ENCODE peak calls at places on chromosomes 16 and 17, in four cellular contexts. X, L, V and N are unnamed samples.

GRCh38 chr17:57279432-57279831 is 23.1 kb downstream of the MSI2 start:
- DNase-seq in V (no peak), X (no peak), L (no peak), N (no peak)

GRCh38 chr16:10182186-10182683 is at the start of gene GRIN2A:
- DNase-seq in V (no peak), X (no peak), L (no peak), N (no peak)

GRCh38 chr16:1169285-1170075 is 16.6 kb downstream of the CACNA1H start:
- DNase-seq in V (no peak), X (no peak), L (no peak), N (no peak)

GRCh38 chr17:77881545-77881944 is 77.0 kb upstream of the TNRC6C start:
- DNase-seq in X (peak), L (peak), V (peak), N (no peak)

GRCh38 chr17:55284001-55284884 is 19.5 kb downstream of the HLF start:
- DNase-seq in X (no peak), V (no peak), L (no peak), N (no peak)

GRCh38 chr17:42653179-42654124 is 5.6 kb upstream of the TUBG2 start:
- DNase-seq in X (peak), L (no peak), V (peak), N (no peak)

GRCh38 chr17:77887464-77888241 is 70.8 kb upstream of the TNRC6C start:
- DNase-seq in V (peak), L (peak), X (peak), N (no peak)

GRCh38 chr17:81337449-81337848 is 42.3 kb upstream of the SLC38A10 start:
- DNase-seq in X (no peak), L (peak), V (no peak), N (no peak)

GRCh38 chr16:61820398-61820797 is 215.8 kb downstream of the CDH8 start:
- DNase-seq in V (peak), L (no peak), X (peak), N (no peak)

GRCh38 chr17:58136669-58137279 is 11.4 kb upstream of the OR4D1 start:
- DNase-seq in X (no peak), V (peak), L (no peak), N (no peak)

GRCh38 chr17:56313201-56313600 is 159.9 kb downstream of the ANKFN1 start:
- DNase-seq in X (no peak), L (peak), V (no peak), N (no peak)

GRCh38 chr16:1980026-1980769 is 1.1 kb downstream of the NOXO1 start:
- DNase-seq in V (no peak), X (no peak), L (no peak), N (no peak)

GRCh38 chr16:52618753-52619497 is 72.0 kb upstream of the TOX3 start:
- DNase-seq in L (no peak), X (no peak), V (no peak), N (no peak)

GRCh38 chr17:44465276-44465675 is 37.9 kb downstream of the GPATCH8 start:
- DNase-seq in V (no peak), L (no peak), X (no peak), N (no peak)

GRCh38 chr17:66426397-66427033 is 124.1 kb downstream of the PRKCA start:
- DNase-seq in X (peak), L (no peak), V (peak), N (no peak)

GRCh38 chr16:4081577-4082021 is 34.6 kb downstream of the ADCY9 start:
- DNase-seq in X (no peak), V (peak), L (no peak), N (no peak)

GRCh38 chr16:59719121-59719520 is 985.0 kb upstream of the GOT2 start:
- DNase-seq in L (no peak), V (no peak), X (no peak), N (no peak)

GRCh38 chr17:30153463-30153862 is 36.8 kb downstream of the NSRP1 start:
- DNase-seq in V (no peak), X (no peak), L (no peak), N (no peak)

GRCh38 chr17:35795871-35796265 is 427 bp upstream of the MMP28 start:
- DNase-seq in L (no peak), X (no peak), V (no peak), N (no peak)

GRCh38 chr16:10971560-10971961 is 27.2 kb downstream of the CLEC16A start:
- DNase-seq in V (peak), X (peak), L (no peak), N (peak)

GRCh38 chr17:20063665-20064648 is 54.8 kb downstream of the SPECC1 start:
- DNase-seq in L (no peak), V (peak), X (peak), N (no peak)

GRCh38 chr17:17075037-17075755 is 32.9 kb downstream of the MPRIP start:
- DNase-seq in X (peak), L (peak), V (peak), N (no peak)

GRCh38 chr17:9386401-9386800 is 189.2 kb downstream of the STX8 start:
- DNase-seq in L (no peak), V (no peak), X (no peak), N (no peak)

GRCh38 chr16:27689711-27690110 is 139.8 kb downstream of the KATNIP start:
- DNase-seq in X (no peak), V (no peak), L (no peak), N (no peak)

GRCh38 chr17:65514541-65514940 is 46.9 kb downstream of the AXIN2 start:
- DNase-seq in L (peak), V (peak), X (peak), N (no peak)

GRCh38 chr16:6862058-6862457 is 470.6 kb upstream of the RBFOX1 start:
- DNase-seq in L (no peak), V (no peak), X (no peak), N (no peak)

GRCh38 chr16:72739577-72739976 is 308.4 kb downstream of the ZFHX3 start:
- DNase-seq in L (no peak), X (peak), V (peak), N (no peak)

GRCh38 chr17:68355093-68355492 is 63.8 kb downstream of the ARSG start:
- DNase-seq in X (peak), L (no peak), V (peak), N (no peak)

GRCh38 chr17:44628234-44629188 is 27.8 kb upstream of the MEIOC start:
- DNase-seq in L (peak), V (peak), X (no peak), N (peak)

GRCh38 chr17:43599835-43600234 is 53.7 kb upstream of the ETV4 start:
- DNase-seq in L (no peak), V (peak), X (peak), N (no peak)

GRCh38 chr17:49694847-49695697 is 12.7 kb downstream of the SLC35B1 start:
- DNase-seq in X (peak), L (peak), V (peak), N (no peak)

GRCh38 chr16:24999856-25000447 is 15.2 kb downstream of the ARHGAP17 start:
- DNase-seq in L (no peak), X (no peak), V (no peak), N (no peak)

GRCh38 chr17:39213852-39214251 is 11.9 kb downstream of the STAC2 start:
- DNase-seq in X (peak), V (peak), L (no peak), N (no peak)

GRCh38 chr16:50299508-50300105 is 33.3 kb downstream of the ADCY7 start:
- DNase-seq in X (no peak), L (peak), V (no peak), N (no peak)

GRCh38 chr16:31455601-31456314 is 3.5 kb upstream of the ARMC5 start:
- DNase-seq in X (no peak), V (peak), L (no peak), N (no peak)

GRCh38 chr17:67608691-67609090 is 109.0 kb upstream of the NOL11 start:
- DNase-seq in V (peak), X (peak), L (no peak), N (no peak)

GRCh38 chr16:75836377-75837010 is 110.2 kb upstream of the CPHXL start:
- DNase-seq in X (no peak), L (no peak), V (no peak), N (no peak)

GRCh38 chr17:62892870-62893338 is 73.1 kb upstream of the TANC2 start:
- DNase-seq in X (peak), V (peak), L (peak), N (no peak)

GRCh38 chr17:79834575-79835469 is 4.4 kb downstream of the CBX4 start:
- DNase-seq in V (no peak), L (peak), X (no peak), N (no peak)